ENCODE peak calls at places on chromosomes 13 and 19, in five cellular contexts. G is heart left ventricle, W is A549, S is tibial nerve, K is suprapubic skin. F is an unnamed sample.
A peak's percentile ranks its signal among the peaks of the same experiment; 100 is the strongest.

GRCh38 chr19:6719992-6720368 is 470 bp downstream of the C3 start:
- DNase-seq in S (no peak), G (no peak), W (no peak), K (no peak), F (no peak)

GRCh38 chr19:29370276-29370675 is 155.5 kb upstream of the VSTM2B start:
- DNase-seq in W (no peak), S (no peak), G (no peak), K (no peak), F (no peak)

GRCh38 chr13:64186503-64186902 is 2770.9 kb upstream of the PCDH20 start:
- DNase-seq in K (no peak), W (no peak), S (no peak), G (no peak), F (no peak)

GRCh38 chr13:49097374-49097773 is 121.7 kb downstream of the FNDC3A start:
- DNase-seq in K (no peak), S (no peak), W (no peak), G (no peak), F (no peak)

GRCh38 chr13:31697290-31697689 is 42.0 kb upstream of the RXFP2 start:
- DNase-seq in W (no peak), S (no peak), K (no peak), G (no peak), F (no peak)

GRCh38 chr19:8569066-8569761 is 8.0 kb downstream of the MYO1F start:
- DNase-seq in K (no peak), G (peak; percentile 58), W (peak; percentile 29), S (peak; percentile 50), F (peak; percentile 44)

GRCh38 chr19:29326849-29327840 is 114.2 kb upstream of the UQCRFS1 start:
- DNase-seq in S (no peak), K (peak; percentile 31), W (no peak), G (no peak), F (no peak)

GRCh38 chr19:3969435-3970312 is 1.2 kb downstream of the DAPK3 start:
- DNase-seq in W (peak; percentile 46), S (no peak), K (no peak), G (peak; percentile 62), F (peak; percentile 57)

GRCh38 chr13:109281017-109281416 is 505.4 kb downstream of the IRS2 start:
- DNase-seq in G (no peak), K (no peak), W (no peak), S (no peak), F (no peak)

GRCh38 chr19:52307275-52307674 is 10.3 kb downstream of the ZNF480 start:
- DNase-seq in S (no peak), W (no peak), G (no peak), K (no peak), F (no peak)

GRCh38 chr13:44237276-44237767 is 136.3 kb upstream of the SERP2 start:
- DNase-seq in S (peak; percentile 84), G (peak; percentile 81), K (peak; percentile 83), W (no peak), F (no peak)

GRCh38 chr19:30609656-30610270 is 237.6 kb downstream of the ZNF536 start:
- DNase-seq in K (no peak), W (no peak), G (no peak), S (no peak), F (no peak)

GRCh38 chr13:80599765-80600164 is 258.8 kb upstream of the SPRY2 start:
- DNase-seq in S (no peak), K (no peak), W (no peak), G (no peak), F (no peak)

GRCh38 chr13:74586839-74587238 is 452.6 kb upstream of the KLF12 start:
- DNase-seq in W (no peak), K (no peak), S (no peak), G (no peak), F (no peak)

GRCh38 chr19:7575426-7576040 is 20.1 kb upstream of the CAMSAP3 start:
- DNase-seq in K (no peak), G (no peak), S (no peak), W (no peak), F (no peak)

GRCh38 chr13:80399340-80400163 is 58.6 kb upstream of the SPRY2 start:
- DNase-seq in K (no peak), W (no peak), S (no peak), G (no peak), F (peak; percentile 76)

GRCh38 chr19:54023191-54023590 is 31.8 kb downstream of the CACNG6 start:
- DNase-seq in G (no peak), K (no peak), S (no peak), W (no peak), F (no peak)

GRCh38 chr19:30406220-30406944 is 34.2 kb downstream of the ZNF536 start:
- DNase-seq in W (peak; percentile 69), S (no peak), G (peak; percentile 39), K (no peak), F (no peak)

GRCh38 chr13:107866666-107867623 is 348.4 kb downstream of the LIG4 start:
- DNase-seq in S (no peak), K (no peak), W (no peak), G (no peak), F (no peak)

GRCh38 chr13:56187331-56187730 is 953.4 kb upstream of the PRR20A start:
- DNase-seq in G (no peak), S (no peak), K (no peak), W (no peak), F (no peak)

GRCh38 chr13:99339230-99339721 is 32.1 kb upstream of the GPR183 start:
- DNase-seq in K (no peak), G (no peak), W (no peak), S (no peak), F (no peak)
- TF ChIP-seq POLR2A in K (no peak), G (no peak), W (no peak), S (no peak), F (no peak)

GRCh38 chr19:41321600-41322270 is 11.8 kb downstream of the CCDC97 start:
- DNase-seq in S (no peak), W (peak; percentile 95), K (no peak), G (peak; percentile 60), F (no peak)
- TF ChIP-seq POLR2A in S (no peak), W (no peak), K (no peak), G (no peak), F (no peak)

GRCh38 chr19:49475995-49476880 is 2.2 kb downstream of the FLT3LG start:
- DNase-seq in W (peak; percentile 82), G (peak; percentile 46), S (no peak), K (no peak), F (no peak)

GRCh38 chr19:49475191-49475932 is 1.3 kb downstream of the FLT3LG start:
- DNase-seq in W (no peak), S (no peak), G (peak; percentile 18), K (no peak), F (no peak)

GRCh38 chr19:49474545-49474930 is 523 bp downstream of the FLT3LG start:
- DNase-seq in G (no peak), S (no peak), W (no peak), K (no peak), F (no peak)

GRCh38 chr19:49472936-49473335 is 1.1 kb upstream of the FLT3LG start:
- DNase-seq in S (no peak), W (no peak), G (peak; percentile 23), K (no peak), F (no peak)

GRCh38 chr19:49473868-49474544 is at the start of gene FLT3LG:
- DNase-seq in K (peak; percentile 91), W (peak; percentile 90), G (peak; percentile 80), S (peak; percentile 70), F (peak; percentile 79)
- TF ChIP-seq POLR2A in K (no peak), W (no peak), G (peak; percentile 41), S (peak; percentile 13), F (no peak)

DNA sequence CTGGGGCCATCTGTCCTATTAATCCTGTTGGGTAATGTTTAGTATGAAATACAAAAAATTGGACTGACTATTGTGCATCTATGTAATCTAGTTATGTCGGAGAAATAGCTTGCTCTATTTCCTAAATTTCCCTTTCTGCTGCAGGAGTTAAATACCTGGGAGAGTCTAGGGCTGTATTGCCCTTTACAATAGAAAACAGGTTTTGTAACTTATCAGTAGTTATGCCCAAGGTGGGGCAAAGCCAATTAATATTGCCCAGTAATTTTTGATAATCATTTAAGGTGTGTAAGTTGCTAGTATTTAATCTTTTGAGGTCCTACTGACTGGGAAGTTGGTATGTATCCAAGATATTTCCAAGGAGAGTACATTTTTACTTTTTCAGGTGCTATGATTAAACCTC is 838.1 kb downstream of the DACH1 start:
- DNase-seq in S (no peak), W (no peak), K (no peak), G (no peak), F (no peak)
- TF ChIP-seq POLR2A in S (no peak), W (no peak), K (no peak), G (no peak), F (no peak)

GRCh38 chr19:39834287-39834841 is 402 bp upstream of the DYRK1B start:
- DNase-seq in W (no peak), G (no peak), S (no peak), K (no peak), F (no peak)

GRCh38 chr19:39831679-39832078 is 2.3 kb downstream of the DYRK1B start:
- DNase-seq in G (no peak), K (no peak), W (no peak), S (no peak), F (no peak)

GRCh38 chr19:39832341-39833083 is 1.4 kb downstream of the DYRK1B start:
- DNase-seq in W (no peak), G (no peak), S (no peak), K (no peak), F (no peak)

GRCh38 chr19:39833160-39833463 is 850 bp downstream of the DYRK1B start:
- DNase-seq in W (no peak), K (no peak), G (no peak), S (no peak), F (no peak)

DNA sequence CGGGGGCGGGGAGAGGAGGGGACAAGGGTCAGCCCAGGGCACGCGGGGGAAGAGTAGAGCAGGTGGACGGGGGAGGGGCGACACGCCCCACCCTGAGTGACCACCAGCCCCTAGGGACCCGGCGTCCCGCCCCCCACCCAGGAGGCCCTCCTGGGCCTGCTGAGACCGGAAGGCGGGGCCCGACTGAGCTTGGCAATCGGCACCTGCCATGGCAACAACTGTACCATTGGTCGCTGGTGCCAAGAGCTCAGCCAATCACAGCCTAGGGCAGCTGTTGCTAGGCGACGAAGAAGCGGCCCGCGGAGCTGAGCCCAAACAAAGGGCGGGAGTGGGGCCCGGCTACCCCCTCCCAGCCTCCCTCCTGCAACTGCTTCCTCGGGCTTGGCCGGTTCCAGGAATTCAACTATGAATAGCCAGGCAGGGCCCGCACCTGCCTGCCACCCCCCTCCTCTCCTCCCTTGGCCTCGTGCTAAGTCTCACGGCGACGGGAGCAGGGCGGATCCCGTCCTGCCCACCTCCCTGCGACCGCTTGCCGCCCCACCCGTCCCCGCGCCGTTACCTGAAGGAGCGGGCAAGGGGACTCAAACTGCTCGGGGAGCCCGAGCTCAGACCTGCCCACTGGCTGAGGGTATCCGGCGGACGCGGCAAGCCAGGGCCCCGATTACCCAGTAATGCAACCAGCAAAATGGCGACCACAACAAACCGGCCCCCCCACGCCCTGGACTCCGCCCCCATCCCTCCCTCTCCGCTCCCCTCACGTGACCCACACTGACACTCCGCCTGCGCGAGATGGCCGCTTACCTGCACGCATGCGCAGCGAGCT is at the start of gene DYRK1B:
- DNase-seq in S (peak; percentile 97), G (peak; percentile 99), W (peak; percentile 100), K (peak; percentile 100), F (peak; percentile 99)
- TF ChIP-seq POLR2A in S (peak; percentile 56), G (peak; percentile 52), W (peak; percentile 40), K (no peak), F (no peak)

F was measured in stomach.